ENCODE peak calls at places on chromosomes 4 and X, in five cellular contexts. G is CD8-positive, alpha-beta memory T cell; B is posterior cingulate gyrus; E is memory B cell; D is germinal center. L is an unnamed sample.

GRCh38 chr4:102222838-102223237 is 122.4 kb downstream of the SLC39A8 start:
- DNase-seq in G (no peak), B (no peak), E (no peak), D (no peak), L (no peak)

GRCh38 chr4:186072516-186072915 is 3.6 kb downstream of the TLR3 start:
- DNase-seq in G (no peak), B (no peak), E (no peak), D (no peak), L (no peak)

GRCh38 chr4:18691431-18692200 is 670.1 kb upstream of the LCORL start:
- DNase-seq in G (no peak), B (no peak), E (no peak), D (no peak), L (no peak)

GRCh38 chrX:41391606-41392005 is 55.5 kb upstream of the NYX start:
- DNase-seq in G (no peak), B (no peak), E (no peak), D (no peak), L (no peak)

GRCh38 chr4:8255698-8256441 is 13.7 kb upstream of the HTRA3 start:
- DNase-seq in G (no peak), B (no peak), E (no peak), D (no peak), L (no peak)

GRCh38 chrX:8783100-8784098 is 17.8 kb downstream of the FAM9A start:
- DNase-seq in G (no peak), B (peak; percentile 75), E (peak; percentile 32), D (peak; percentile 12), L (no peak)

GRCh38 chrX:45517090-45517973 is 316.7 kb upstream of the DIPK2B start:
- DNase-seq in G (no peak), B (no peak), E (no peak), D (no peak), L (no peak)

GRCh38 chr4:86302242-86302641 is 57.6 kb downstream of the MAPK10 start:
- DNase-seq in G (no peak), B (peak; percentile 87), E (no peak), D (peak; percentile 56), L (no peak)

GRCh38 chr4:185717018-185717726 is 94.8 kb downstream of the SORBS2 start:
- DNase-seq in G (no peak), B (peak; percentile 85), E (no peak), D (no peak), L (no peak)

GRCh38 chr4:36235306-36235705 is 9.0 kb downstream of the ARAP2 start:
- DNase-seq in G (no peak), B (no peak), E (no peak), D (no peak), L (no peak)

L was measured in mesothelial cell of epicardium.